ENCODE peak calls at places on chromosomes 5 and 9, in six cellular contexts. R is A549, Q is HCT116, T is GM23338, V is GM12878, J is K562. H is an unnamed sample.

GRCh38 chr9:69145148-69145547 is 28.9 kb upstream of the TJP2 start:
- DNase-seq in V (no peak), R (no peak), Q (no peak), T (no peak), J (no peak), H (no peak)

GRCh38 chr9:24545847-24546522 is at the start of gene IZUMO3:
- DNase-seq in Q (no peak), R (no peak), T (no peak), V (no peak), J (no peak), H (no peak)

GRCh38 chr5:37471666-37472197 is 92.6 kb downstream of the WDR70 start:
- DNase-seq in T (no peak), V (no peak), Q (no peak), J (no peak), R (no peak), H (no peak)

GRCh38 chr5:32254987-32255900 is 57.5 kb downstream of the MTMR12 start:
- DNase-seq in T (no peak), R (no peak), Q (no peak), V (no peak), J (no peak), H (no peak)

GRCh38 chr5:151144922-151145321 is 12.7 kb downstream of the ANXA6 start:
- DNase-seq in T (no peak), Q (no peak), J (no peak), V (no peak), R (no peak), H (no peak)

GRCh38 chr9:111648066-111648465 is 13.3 kb upstream of the GNG10 start:
- DNase-seq in T (no peak), V (no peak), Q (no peak), R (no peak), J (no peak), H (no peak)

GRCh38 chr5:180825768-180826525 is 23.3 kb upstream of the MGAT1 start:
- DNase-seq in Q (no peak), J (no peak), T (no peak), V (no peak), R (no peak), H (peak; percentile 86)

GRCh38 chr5:59840200-59840601 is 53.3 kb downstream of the PDE4D start:
- DNase-seq in T (no peak), Q (no peak), J (no peak), V (no peak), R (no peak), H (peak; percentile 20)

GRCh38 chr9:109793196-109793595 is 13.2 kb downstream of the PALM2AKAP2 start:
- DNase-seq in R (peak; percentile 34), J (no peak), Q (no peak), T (no peak), V (no peak), H (no peak)

GRCh38 chr5:151254533-151254932 is 1.5 kb downstream of the GM2A start:
- DNase-seq in Q (no peak), R (no peak), J (no peak), T (no peak), V (no peak), H (no peak)

GRCh38 chr9:109460576-109460975 is 37.5 kb downstream of the PTPN3 start:
- DNase-seq in Q (no peak), J (no peak), V (no peak), R (no peak), T (no peak), H (no peak)

GRCh38 chr5:169862348-169862905 is 117.9 kb downstream of the INSYN2B start:
- DNase-seq in R (no peak), J (no peak), V (no peak), T (no peak), Q (no peak), H (no peak)

GRCh38 chr5:80784451-80784850 is 129.7 kb upstream of the DHFR start:
- DNase-seq in V (no peak), Q (no peak), J (no peak), T (no peak), R (no peak), H (no peak)

GRCh38 chr5:139454568-139455290 is 7.8 kb downstream of the ECSCR start:
- DNase-seq in V (no peak), J (no peak), T (peak; percentile 27), R (no peak), Q (no peak), H (no peak)

GRCh38 chr9:2120926-2121689 is 106.0 kb downstream of the SMARCA2 start:
- DNase-seq in T (no peak), V (no peak), Q (peak; percentile 7), J (peak; percentile 7), R (no peak), H (no peak)

GRCh38 chr5:23042231-23042630 is 189.1 kb upstream of the CDH12 start:
- DNase-seq in T (no peak), R (no peak), Q (no peak), V (no peak), J (no peak), H (no peak)

GRCh38 chr5:179307931-179308471 is 37.3 kb downstream of the ADAMTS2 start:
- DNase-seq in J (no peak), Q (no peak), R (no peak), T (no peak), V (no peak), H (no peak)

DNA sequence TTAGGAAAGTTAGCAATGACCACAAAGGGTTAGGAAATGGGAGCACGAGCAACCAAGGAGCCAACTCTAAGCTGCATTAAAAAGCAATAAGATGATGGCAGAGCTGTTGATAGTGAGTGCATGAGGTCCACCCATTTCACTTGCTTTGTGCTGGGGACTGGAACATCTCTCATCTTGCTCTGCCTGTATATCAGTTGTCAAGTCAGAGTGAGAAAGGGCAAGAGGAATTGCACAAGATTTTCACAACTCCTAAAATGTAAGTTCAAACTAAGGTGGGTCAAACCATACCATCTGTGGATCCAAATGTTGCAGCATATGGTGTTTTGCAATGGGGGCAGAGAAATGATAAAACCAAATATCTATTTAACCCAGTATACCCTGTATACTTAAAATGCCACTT is 2.8 kb upstream of the ESM1 start:
- DNase-seq in T (no peak), J (no peak), V (no peak), R (no peak), Q (no peak), H (no peak)
- TF ChIP-seq REST in T (no peak), J (no peak), V (no peak), R (no peak), Q (no peak), H (no peak)

GRCh38 chr5:164597293-164597900 is 1092.0 kb downstream of the MAT2B start:
- DNase-seq in J (peak; percentile 3), R (no peak), V (no peak), T (peak; percentile 75), Q (no peak), H (peak; percentile 2)

GRCh38 chr5:164600929-164601535 is 1095.6 kb downstream of the MAT2B start:
- DNase-seq in T (no peak), Q (no peak), J (no peak), V (no peak), R (no peak), H (no peak)

DNA sequence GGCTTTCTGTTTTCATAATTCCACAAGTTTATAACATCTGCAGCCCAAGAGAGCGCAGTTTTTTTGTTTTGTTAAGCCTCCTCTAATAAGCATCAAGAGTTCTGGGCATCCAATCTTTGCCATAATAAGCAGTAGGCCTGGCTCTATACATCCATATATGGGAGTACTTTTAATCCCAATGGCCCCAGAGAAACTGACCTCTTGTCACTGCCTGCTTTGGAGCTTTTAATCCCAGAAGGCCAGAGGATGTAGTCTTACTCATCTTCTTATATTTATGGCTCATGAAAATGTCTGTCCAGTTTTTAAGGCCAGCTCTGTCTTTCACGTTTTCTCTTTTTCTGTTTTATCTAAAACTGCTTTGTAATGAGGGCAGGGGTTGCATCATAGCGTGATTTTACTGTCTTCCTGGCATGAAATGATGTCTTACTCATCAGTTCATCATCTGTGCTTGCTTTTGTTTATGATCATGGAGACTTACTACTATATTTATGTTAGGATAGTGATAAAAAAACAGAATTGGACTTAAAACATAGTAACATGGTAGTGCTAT is 1094.8 kb downstream of the MAT2B start:
- DNase-seq in J (no peak), T (no peak), R (no peak), V (no peak), Q (no peak), H (no peak)
- TF ChIP-seq REST in J (no peak), T (no peak), R (no peak), V (no peak), Q (no peak), H (no peak)

GRCh38 chr5:150103678-150104549 is 17.6 kb upstream of the CSF1R start:
- DNase-seq in J (no peak), T (no peak), Q (no peak), V (no peak), R (no peak), H (no peak)
- TF ChIP-seq REST in J (no peak), T (no peak), Q (no peak), V (no peak), R (no peak), H (no peak)

GRCh38 chr9:87853843-87854242 is 28.8 kb upstream of the SPATA31E1 start:
- DNase-seq in V (no peak), Q (no peak), R (no peak), J (no peak), T (no peak), H (no peak)
- TF ChIP-seq REST in V (no peak), Q (no peak), R (no peak), J (no peak), T (no peak), H (no peak)

DNA sequence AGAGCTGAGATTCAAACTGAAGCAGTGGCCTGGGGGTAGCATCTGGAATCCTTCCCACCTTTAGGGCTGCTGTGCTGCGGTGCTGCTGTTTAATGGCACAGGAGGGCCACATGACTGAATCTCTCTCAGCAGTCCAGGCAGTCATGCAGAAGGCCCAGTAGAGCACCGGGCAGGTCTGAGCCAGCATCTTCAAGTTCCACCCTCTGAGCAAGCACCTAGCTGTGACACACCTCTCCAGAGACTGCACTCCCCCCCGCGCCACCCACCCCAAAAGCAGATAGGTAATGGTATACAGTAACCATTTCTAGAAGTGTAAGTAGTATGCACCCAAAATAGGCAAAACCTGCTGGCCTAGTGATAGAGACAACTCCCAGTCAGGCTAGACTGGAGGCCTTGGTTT is 8.2 kb downstream of the IL4 start:
- DNase-seq in J (no peak), Q (no peak), R (no peak), V (no peak), T (no peak), H (no peak)
- TF ChIP-seq REST in J (no peak), Q (no peak), R (no peak), V (no peak), T (no peak), H (no peak)

DNA sequence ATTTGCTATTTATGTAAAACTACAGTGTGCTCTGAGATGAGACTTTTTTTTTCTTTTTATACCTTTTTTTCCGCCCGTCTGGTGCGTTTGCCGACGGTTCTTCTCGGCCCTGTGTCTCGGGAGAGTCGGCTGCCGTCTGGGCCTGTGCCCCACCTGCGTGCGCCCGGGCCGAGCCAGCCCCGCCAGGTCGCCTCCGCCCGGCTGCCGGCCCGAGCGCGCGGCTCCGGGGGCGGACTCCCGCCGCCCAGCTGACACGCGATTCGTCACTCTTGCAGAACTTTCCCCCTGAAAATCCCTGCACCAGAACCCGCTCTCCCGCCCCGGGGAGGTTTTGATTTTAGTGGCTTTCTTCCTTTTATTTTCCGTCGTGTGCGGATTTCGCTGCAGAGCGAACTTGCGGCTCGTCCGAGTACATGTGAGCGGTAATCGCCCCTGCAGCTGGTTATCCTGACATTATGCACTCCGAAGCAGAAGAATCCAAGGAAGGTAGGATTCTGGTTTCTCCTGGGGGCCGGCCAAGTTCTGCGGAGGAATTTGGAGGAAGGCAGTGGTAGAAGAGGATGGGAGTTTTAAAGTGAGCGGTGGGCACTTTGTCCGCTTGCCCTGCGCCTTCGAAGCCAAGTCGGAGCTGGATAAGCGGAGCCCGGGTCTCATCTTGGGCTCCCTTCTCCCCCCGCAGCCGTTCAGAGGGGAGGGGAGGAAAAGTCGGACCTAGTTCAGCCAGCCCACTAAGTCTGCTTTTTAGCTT is at the start of gene TNFAIP8:
- DNase-seq in T (peak; percentile 78), J (no peak), R (no peak), Q (no peak), V (no peak), H (peak; percentile 5)
- TF ChIP-seq REST in T (no peak), J (no peak), R (no peak), Q (no peak), V (peak; percentile 40), H (no peak)

H was measured in HepG2.